ENCODE peak calls at places on chromosomes 3 and 15, in eight cellular contexts. T, K, F, P, Q, Z, U and M are unnamed samples.

GRCh38 chr3:21500834-21501233 is 250.2 kb downstream of the ZNF385D start:
- ATAC-seq in U (no peak), P (no peak), F (no peak), Z (no peak), Q (no peak), T (no peak), K (no peak), M (no peak)

GRCh38 chr15:59443341-59444081 is 5.5 kb downstream of the FAM81A start:
- ATAC-seq in K (no peak), U (no peak), F (no peak), T (no peak), Q (no peak), Z (no peak), P (no peak), M (no peak)

GRCh38 chr3:4994144-4994730 is 15.0 kb downstream of the BHLHE40 start:
- ATAC-seq in Z (no peak), Q (no peak), P (peak), F (peak), K (peak), U (no peak), T (no peak), M (no peak)

GRCh38 chr3:86109434-86109833 is 881.5 kb downstream of the VGLL3 start:
- ATAC-seq in U (no peak), Q (no peak), K (peak), P (no peak), Z (peak), T (no peak), F (no peak), M (no peak)

GRCh38 chr15:91104111-91104510 is 4.1 kb downstream of the SV2B start:
- ATAC-seq in F (no peak), Z (no peak), K (no peak), T (no peak), Q (no peak), P (no peak), U (no peak), M (no peak)

GRCh38 chr3:188876370-188876769 is 295.4 kb upstream of the TPRG1 start:
- ATAC-seq in T (no peak), F (no peak), U (no peak), Q (no peak), Z (no peak), P (no peak), K (no peak), M (no peak)

GRCh38 chr15:28098766-28099554 is at the start of gene OCA2:
- ATAC-seq in U (peak), K (peak), P (peak), Q (peak), Z (peak), T (peak), F (peak), M (peak)

GRCh38 chr3:13149331-13150203 is 76.3 kb upstream of the IQSEC1 start:
- ATAC-seq in U (no peak), P (no peak), K (no peak), F (no peak), Z (no peak), Q (no peak), T (no peak), M (peak)

GRCh38 chr15:28051920-28052633 is 47.0 kb downstream of the OCA2 start:
- ATAC-seq in T (no peak), F (no peak), Q (no peak), U (no peak), Z (no peak), K (no peak), P (no peak), M (no peak)

GRCh38 chr3:141308588-141309218 is 59.6 kb upstream of the ZBTB38 start:
- ATAC-seq in K (peak), Q (peak), P (peak), U (no peak), F (peak), T (no peak), Z (peak), M (no peak)

GRCh38 chr3:77254967-77255831 is 215.3 kb downstream of the ROBO2 start:
- ATAC-seq in Q (peak), Z (peak), F (peak), U (no peak), P (peak), T (peak), K (peak), M (peak)

GRCh38 chr3:196128172-196128843 is 46.4 kb upstream of the TFRC start:
- ATAC-seq in T (no peak), F (no peak), U (no peak), K (no peak), Z (peak), P (no peak), Q (no peak), M (no peak)

GRCh38 chr15:58608129-58608590 is 141.3 kb downstream of the ADAM10 start:
- ATAC-seq in Q (no peak), T (no peak), F (no peak), Z (no peak), K (no peak), P (no peak), U (peak), M (no peak)

GRCh38 chr15:39267685-39268084 is 313.2 kb upstream of the THBS1 start:
- ATAC-seq in Z (no peak), T (no peak), K (peak), Q (no peak), U (no peak), F (no peak), P (no peak), M (no peak)

GRCh38 chr3:9810846-9811245 is 784 bp downstream of the TTLL3 start:
- ATAC-seq in T (no peak), F (no peak), K (no peak), P (no peak), Q (no peak), U (no peak), Z (no peak), M (no peak)

GRCh38 chr3:14253022-14253761 is 74.6 kb downstream of the LSM3 start:
- ATAC-seq in K (peak), U (no peak), F (no peak), Z (peak), Q (no peak), P (peak), T (peak), M (peak)

GRCh38 chr3:50249459-50249858 is 13.5 kb downstream of the GNAI2 start:
- ATAC-seq in U (no peak), Z (no peak), Q (no peak), T (no peak), K (no peak), P (no peak), F (no peak), M (no peak)
- H3K27ac ChIP-seq in U (no peak), Z (no peak), Q (no peak), T (no peak), K (peak), P (peak), F (peak), M (peak)

DNA sequence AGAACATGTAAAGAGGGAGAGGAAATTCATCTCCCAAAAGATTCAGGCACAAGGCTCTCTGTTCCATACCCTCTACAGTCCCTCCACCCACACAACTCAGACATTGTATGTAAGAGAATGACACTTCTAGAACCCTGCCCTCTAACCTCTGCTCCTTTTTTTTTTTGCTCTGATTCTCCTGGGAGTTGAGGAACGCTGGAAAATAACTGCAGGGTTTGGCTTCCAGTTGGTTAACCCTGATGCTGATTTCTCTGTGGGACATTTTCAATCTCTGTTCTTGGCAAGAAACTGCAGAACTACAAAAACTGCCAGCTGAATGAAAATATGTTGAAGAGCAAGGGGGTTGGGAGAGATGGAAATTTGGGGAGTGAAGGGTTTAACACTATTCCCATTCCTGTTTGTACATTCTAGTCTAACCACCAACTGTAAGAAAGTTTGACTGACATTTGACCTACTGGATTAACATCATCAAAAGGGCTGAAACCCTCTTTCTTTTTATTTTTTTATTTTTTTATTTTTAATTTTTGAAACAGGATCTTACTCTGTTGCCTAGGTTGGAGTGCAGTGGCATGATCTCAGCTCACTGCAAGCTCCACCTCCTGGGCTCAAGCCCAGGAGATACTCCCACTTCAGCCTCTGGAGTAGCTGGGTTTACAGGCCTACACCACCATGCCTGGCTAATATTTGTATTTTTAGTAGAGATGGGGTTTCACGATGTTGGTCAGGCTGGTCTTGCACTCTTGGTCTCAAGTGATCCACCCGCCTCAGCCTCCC is 14.5 kb upstream of the MAGI1 start:
- ATAC-seq in F (peak), Z (peak), T (peak), K (peak), U (no peak), Q (no peak), P (peak), M (peak)
- H3K27ac ChIP-seq in F (peak), Z (no peak), T (no peak), K (peak), U (no peak), Q (no peak), P (no peak), M (no peak)

DNA sequence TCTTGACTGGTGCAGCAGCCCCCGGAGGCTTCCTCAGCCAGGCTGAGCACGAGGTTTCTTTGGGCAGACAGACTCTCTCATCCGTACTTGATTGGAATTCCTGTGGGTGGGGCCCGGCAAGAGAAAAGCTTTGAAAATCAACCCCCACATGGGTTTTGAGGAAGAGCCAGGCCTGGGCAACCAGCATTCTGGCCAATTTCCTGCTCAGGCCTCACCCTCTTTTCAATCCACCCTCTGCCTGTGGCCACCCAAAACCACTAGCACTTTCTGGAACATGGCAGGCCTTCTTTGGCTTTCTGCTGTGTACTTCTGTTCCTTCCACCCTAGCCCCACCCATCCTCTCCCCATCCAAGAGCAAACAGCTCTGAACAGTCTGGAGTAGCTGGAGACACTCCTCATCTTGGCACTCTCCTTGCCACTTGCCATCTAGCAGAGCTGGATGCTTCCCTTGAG is 5.9 kb downstream of the MYO5C start:
- ATAC-seq in U (no peak), F (no peak), K (peak), P (no peak), Z (no peak), T (no peak), Q (no peak), M (peak)
- H3K27ac ChIP-seq in U (no peak), F (peak), K (peak), P (peak), Z (peak), T (no peak), Q (peak), M (no peak)

GRCh38 chr3:126958638-126959085 is 24.3 kb upstream of the PLXNA1 start:
- ATAC-seq in F (no peak), Q (no peak), P (no peak), K (no peak), Z (no peak), U (no peak), T (no peak), M (no peak)

GRCh38 chr3:126959144-126959920 is 23.6 kb upstream of the PLXNA1 start:
- ATAC-seq in Z (no peak), T (no peak), Q (no peak), K (no peak), U (no peak), P (no peak), F (no peak), M (no peak)

GRCh38 chr3:126956361-126956760 is 26.6 kb upstream of the PLXNA1 start:
- ATAC-seq in U (no peak), Z (no peak), F (peak), T (no peak), P (no peak), K (no peak), Q (no peak), M (no peak)

GRCh38 chr3:126956866-126957650 is 25.9 kb upstream of the PLXNA1 start:
- ATAC-seq in T (no peak), P (peak), U (no peak), Z (no peak), K (no peak), F (no peak), Q (no peak), M (no peak)

DNA sequence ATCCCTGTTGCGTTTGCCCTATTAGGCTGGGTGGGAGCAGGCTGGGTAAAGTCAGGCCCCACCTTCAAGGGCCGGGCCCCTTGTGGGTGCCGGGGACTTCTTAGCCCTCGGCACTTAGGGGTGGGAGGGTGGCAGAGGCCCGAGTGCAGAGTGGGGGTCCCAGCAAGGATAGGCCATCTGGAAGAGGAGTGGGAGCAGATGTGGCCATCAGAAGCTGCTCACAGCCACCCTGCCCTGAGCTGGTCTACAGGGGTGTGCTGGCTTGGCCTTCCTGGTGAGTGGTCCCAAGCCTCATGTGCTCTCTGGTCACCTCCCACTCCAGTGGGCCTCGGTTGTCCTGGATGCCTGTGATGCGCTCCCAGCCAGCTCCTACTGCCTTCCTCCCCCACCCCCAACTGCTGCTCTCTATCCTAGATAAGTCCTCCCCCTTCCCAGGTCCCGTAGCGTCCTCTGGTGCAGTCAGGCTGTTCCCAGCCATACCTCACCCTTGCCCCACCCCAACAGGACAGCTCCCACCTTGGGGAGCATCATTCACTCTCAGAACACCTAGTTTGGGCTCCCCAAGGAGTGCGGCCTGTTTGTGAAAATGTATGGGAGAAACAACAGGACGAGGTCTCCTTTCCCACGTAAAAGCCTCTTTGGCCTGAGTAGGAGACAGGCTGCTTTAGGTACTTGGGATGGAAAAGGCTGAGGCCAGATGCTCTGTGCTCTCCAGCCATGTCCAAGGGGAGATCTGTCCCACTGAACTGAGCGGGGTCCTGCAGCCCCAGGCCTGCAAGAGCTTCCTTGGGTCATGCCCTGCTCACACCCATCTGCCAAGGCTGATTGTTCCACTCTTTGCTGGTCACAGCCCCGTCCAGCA is 24.9 kb upstream of the PLXNA1 start:
- ATAC-seq in F (no peak), Z (no peak), U (no peak), T (no peak), K (no peak), P (no peak), Q (no peak), M (no peak)
- H3K27ac ChIP-seq in F (no peak), Z (no peak), U (no peak), T (no peak), K (no peak), P (no peak), Q (no peak), M (no peak)

GRCh38 chr15:48025118-48025517 is 95.7 kb upstream of the SLC24A5 start:
- ATAC-seq in P (no peak), K (no peak), Z (no peak), U (no peak), T (no peak), Q (no peak), F (no peak), M (no peak)
- H3K27ac ChIP-seq in P (no peak), K (no peak), Z (no peak), U (no peak), T (no peak), Q (no peak), F (no peak), M (no peak)

DNA sequence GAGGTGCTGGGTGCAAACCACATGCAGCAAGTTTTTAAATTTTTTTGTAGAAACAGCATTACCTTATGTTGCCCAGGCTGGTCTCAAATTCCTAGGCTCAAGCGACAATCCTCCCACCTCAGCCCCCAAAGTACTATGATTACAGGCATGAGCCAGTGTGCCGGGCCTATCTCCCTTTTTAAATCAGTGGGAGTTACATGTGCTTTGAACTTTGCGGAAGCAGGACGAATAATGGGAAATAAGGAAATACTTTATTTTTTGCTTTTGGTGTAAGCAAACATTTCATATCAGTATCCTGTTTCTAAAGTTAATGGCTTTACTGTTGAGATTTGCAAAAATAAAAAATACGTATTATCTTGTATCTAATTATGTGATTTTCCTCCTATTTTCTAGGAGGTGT is 9.1 kb downstream of the NR1D2 start:
- ATAC-seq in Z (no peak), F (no peak), P (no peak), K (no peak), Q (no peak), U (no peak), T (no peak), M (no peak)
- H3K27ac ChIP-seq in Z (no peak), F (no peak), P (no peak), K (no peak), Q (no peak), U (no peak), T (peak), M (peak)

GRCh38 chr15:70879386-70879785 is 12.8 kb downstream of the THAP10 start:
- ATAC-seq in Z (no peak), T (no peak), U (no peak), F (no peak), Q (no peak), K (no peak), P (peak), M (no peak)
- H3K27ac ChIP-seq in Z (no peak), T (no peak), U (no peak), F (no peak), Q (no peak), K (no peak), P (no peak), M (no peak)

GRCh38 chr15:44736261-44736765 is at the start of gene TRIM69:
- ATAC-seq in K (no peak), Q (peak), P (no peak), U (peak), T (no peak), F (no peak), Z (no peak), M (no peak)
- H3K27ac ChIP-seq in K (peak), Q (peak), P (no peak), U (peak), T (no peak), F (peak), Z (no peak), M (peak)

DNA sequence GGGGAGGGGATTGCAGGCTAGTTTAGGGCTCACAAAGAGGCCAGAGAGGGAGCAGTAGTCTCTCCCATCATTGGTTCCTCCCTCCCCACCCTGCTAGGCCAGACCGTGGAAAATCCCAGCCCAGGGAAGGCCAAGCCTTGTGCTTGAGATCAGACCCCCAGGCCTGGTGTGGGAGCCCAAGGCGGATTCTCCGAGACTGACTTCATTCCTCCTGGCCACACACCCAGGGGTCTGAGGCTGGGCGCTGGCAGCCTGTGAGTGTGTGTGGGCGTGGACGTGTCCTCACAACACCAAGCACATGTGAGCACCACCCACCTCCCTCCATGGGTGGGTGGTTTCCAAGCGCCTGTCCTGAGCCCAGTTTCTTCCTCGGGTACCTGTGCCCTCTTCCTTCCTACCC is 4.1 kb downstream of the LOXL1 start:
- ATAC-seq in Z (no peak), P (no peak), K (no peak), T (peak), U (no peak), Q (no peak), F (no peak), M (no peak)
- H3K27ac ChIP-seq in Z (no peak), P (no peak), K (peak), T (no peak), U (no peak), Q (no peak), F (no peak), M (peak)